ENCODE peak calls at places on chromosomes 2 and 18, in ten cellular contexts. H is thyroid gland; R is MM.1S; L is neural progenitor cell; N is effector memory CD4-positive, alpha-beta T cell; D is heart left ventricle; C is SK-N-SH; S is CD4-positive, alpha-beta memory T cell; G is A549; B is neuronal stem cell. M is an unnamed sample.

GRCh38 chr2:8472545-8473361 is 209.1 kb upstream of the ID2 start:
- DNase-seq in G (no peak), H (no peak), B (no peak), C (no peak), L (no peak), D (no peak), R (no peak), S (no peak), N (no peak), M (no peak)

GRCh38 chr2:26998323-26998722 is 27.9 kb downstream of the MAPRE3 start:
- DNase-seq in L (no peak), D (no peak), R (no peak), N (no peak), B (no peak), S (no peak), G (no peak), H (no peak), C (no peak), M (no peak)

GRCh38 chr2:204982303-204982702 is 437.0 kb downstream of the PARD3B start:
- DNase-seq in N (no peak), S (no peak), G (no peak), R (no peak), C (no peak), H (no peak), L (peak), D (no peak), B (no peak), M (peak)

GRCh38 chr2:195092341-195092740 is 564.7 kb upstream of the SLC39A10 start:
- DNase-seq in L (peak), D (no peak), N (no peak), S (no peak), H (no peak), B (peak), G (no peak), R (no peak), C (no peak), M (no peak)

GRCh38 chr2:192813341-192813740 is 618.6 kb upstream of the TMEFF2 start:
- DNase-seq in N (no peak), C (no peak), B (no peak), R (no peak), H (no peak), D (no peak), G (no peak), S (no peak), L (no peak), M (no peak)

GRCh38 chr18:79511671-79512301 is 116.1 kb downstream of the NFATC1 start:
- DNase-seq in D (peak), B (no peak), C (peak), S (no peak), L (peak), R (no peak), H (no peak), N (no peak), G (no peak), M (peak)

GRCh38 chr18:23922939-23923338 is 91.6 kb upstream of the TTC39C start:
- DNase-seq in D (no peak), B (no peak), L (no peak), R (no peak), G (no peak), N (no peak), H (no peak), S (no peak), C (no peak), M (no peak)

GRCh38 chr2:56580242-56580641 is 396.5 kb downstream of the CCDC85A start:
- DNase-seq in H (no peak), S (no peak), N (no peak), R (no peak), L (no peak), G (no peak), C (no peak), B (no peak), D (no peak), M (no peak)

GRCh38 chr18:58025733-58026132 is 18.3 kb upstream of the NEDD4L start:
- DNase-seq in D (no peak), R (no peak), G (no peak), B (no peak), S (no peak), N (no peak), H (no peak), C (no peak), L (no peak), M (no peak)

GRCh38 chr2:71742953-71743601 is 289.7 kb downstream of the DYSF start:
- DNase-seq in D (peak), N (no peak), C (no peak), H (peak), L (no peak), R (no peak), S (no peak), G (peak), B (no peak), M (peak)

GRCh38 chr2:119231975-119232665 is 8.5 kb downstream of the STEAP3 start:
- DNase-seq in G (no peak), C (no peak), N (no peak), S (no peak), L (no peak), R (no peak), B (no peak), H (no peak), D (no peak), M (no peak)

GRCh38 chr2:156792242-156792840 is 356.2 kb downstream of the GPD2 start:
- DNase-seq in C (no peak), L (no peak), N (no peak), S (no peak), B (no peak), H (no peak), R (no peak), D (no peak), G (no peak), M (no peak)

GRCh38 chr2:23900927-23901322 is 26.0 kb downstream of the ATAD2B start:
- DNase-seq in B (no peak), R (no peak), L (no peak), C (no peak), G (no peak), N (no peak), D (no peak), H (no peak), S (no peak), M (no peak)

GRCh38 chr2:5991305-5991968 is 299.3 kb downstream of the SOX11 start:
- DNase-seq in N (no peak), R (no peak), C (no peak), B (no peak), L (peak), G (no peak), S (no peak), D (no peak), H (peak), M (peak)

GRCh38 chr2:235263205-235264120 is 230.4 kb upstream of the AGAP1 start:
- DNase-seq in C (peak), D (peak), N (no peak), H (peak), L (peak), G (peak), B (no peak), S (no peak), R (no peak), M (peak)

GRCh38 chr2:235264121-235264493 is 229.7 kb upstream of the AGAP1 start:
- DNase-seq in S (no peak), G (peak), N (no peak), B (no peak), C (no peak), D (no peak), L (no peak), R (no peak), H (no peak), M (no peak)

GRCh38 chr2:235265348-235265965 is 228.4 kb upstream of the AGAP1 start:
- DNase-seq in C (peak), L (no peak), B (no peak), D (no peak), G (no peak), H (no peak), S (no peak), N (no peak), R (no peak), M (no peak)

GRCh38 chr2:235264512-235264911 is 229.3 kb upstream of the AGAP1 start:
- DNase-seq in S (no peak), D (no peak), C (peak), R (no peak), N (no peak), G (no peak), H (peak), L (no peak), B (no peak), M (no peak)

GRCh38 chr2:235262750-235263149 is 231.1 kb upstream of the AGAP1 start:
- DNase-seq in C (no peak), H (no peak), B (no peak), G (no peak), S (no peak), L (no peak), N (no peak), D (no peak), R (no peak), M (no peak)
- H3K27ac ChIP-seq in C (no peak), H (no peak), B (no peak), G (peak), S (no peak), L (no peak), N (no peak), D (peak), R (no peak), M (peak)

GRCh38 chr2:169571571-169571970 is 2.1 kb downstream of the FASTKD1 start:
- DNase-seq in L (no peak), N (no peak), R (peak), C (no peak), G (no peak), B (no peak), H (no peak), S (no peak), D (no peak), M (no peak)

GRCh38 chr2:169572821-169573159 is 875 bp downstream of the FASTKD1 start:
- DNase-seq in L (no peak), B (no peak), D (no peak), H (no peak), G (no peak), N (no peak), R (no peak), C (no peak), S (no peak), M (no peak)

GRCh38 chr2:169573974-169574299 is 272 bp upstream of the FASTKD1 start:
- DNase-seq in S (no peak), C (no peak), B (no peak), R (no peak), H (no peak), N (no peak), L (no peak), D (no peak), G (no peak), M (no peak)

GRCh38 chr2:169572189-169572588 is 1.5 kb downstream of the FASTKD1 start:
- DNase-seq in G (no peak), B (no peak), N (no peak), L (no peak), R (no peak), S (no peak), H (no peak), D (no peak), C (no peak), M (no peak)

GRCh38 chr2:169573160-169573973 is at the start of gene FASTKD1:
- DNase-seq in L (peak), H (peak), C (peak), R (peak), N (peak), B (peak), D (peak), S (peak), G (peak), M (peak)
- H3K27ac ChIP-seq in L (peak), H (peak), C (peak), R (peak), N (peak), B (no peak), D (peak), S (peak), G (peak), M (peak)

DNA sequence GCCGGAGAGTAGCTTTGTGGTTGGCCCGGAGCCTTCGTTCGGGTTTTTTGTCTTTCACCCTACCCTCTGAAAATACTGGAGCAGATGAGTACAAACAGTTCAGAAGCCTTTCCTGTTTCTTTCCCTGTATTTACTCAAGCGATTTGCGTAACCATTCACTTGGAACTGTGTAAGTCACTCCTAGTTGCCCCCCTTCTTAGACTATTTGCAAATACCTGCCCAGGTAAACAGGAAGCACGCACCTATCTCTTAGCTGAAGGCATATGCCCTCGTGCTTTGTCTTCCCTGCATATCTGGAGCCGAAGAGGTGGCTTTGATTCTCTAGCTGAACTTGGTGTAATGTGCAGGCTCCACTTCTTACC is 1.4 kb downstream of the KCNS3 start:
- DNase-seq in C (no peak), B (no peak), R (no peak), H (no peak), L (no peak), S (no peak), G (no peak), D (no peak), N (no peak), M (no peak)
- H3K27ac ChIP-seq in C (no peak), B (no peak), R (no peak), H (no peak), L (no peak), S (no peak), G (no peak), D (no peak), N (no peak), M (no peak)

DNA sequence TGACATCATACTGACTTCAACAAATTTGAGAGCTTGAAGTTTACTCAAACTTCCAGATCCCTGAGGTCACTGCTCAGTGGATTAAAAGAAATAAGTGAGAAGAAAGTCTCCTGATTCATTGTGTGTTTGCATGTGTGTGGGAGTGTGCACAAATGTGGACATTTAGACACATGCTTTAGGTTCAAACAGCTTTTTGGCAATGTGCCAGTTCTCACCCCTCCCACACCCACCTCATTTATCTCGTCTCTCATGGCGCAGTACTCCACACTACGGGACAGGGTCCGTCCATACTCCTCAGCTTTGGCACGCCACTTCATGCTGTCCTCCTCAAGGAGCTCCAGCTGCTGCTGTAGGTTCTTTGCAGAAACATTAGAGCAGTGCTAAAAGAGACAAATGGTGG is 58.3 kb upstream of the TTN start:
- DNase-seq in C (peak), S (no peak), L (no peak), B (no peak), N (no peak), R (no peak), D (no peak), H (no peak), G (no peak), M (no peak)
- H3K27ac ChIP-seq in C (peak), S (no peak), L (no peak), B (no peak), N (no peak), R (no peak), D (peak), H (no peak), G (no peak), M (peak)

GRCh38 chr2:109170645-109171044 is 41.6 kb downstream of the SH3RF3 start:
- DNase-seq in N (no peak), L (no peak), S (no peak), D (no peak), B (no peak), C (no peak), G (no peak), H (no peak), R (no peak), M (no peak)

GRCh38 chr2:109172556-109173105 is 43.6 kb downstream of the SH3RF3 start:
- DNase-seq in N (no peak), L (no peak), B (no peak), S (no peak), D (no peak), H (no peak), R (no peak), C (no peak), G (no peak), M (no peak)

GRCh38 chr2:109174214-109174613 is 45.2 kb downstream of the SH3RF3 start:
- DNase-seq in B (no peak), N (no peak), L (no peak), C (no peak), S (no peak), R (no peak), G (no peak), D (no peak), H (no peak), M (no peak)

GRCh38 chr2:109173311-109174171 is 44.5 kb downstream of the SH3RF3 start:
- DNase-seq in N (no peak), H (peak), R (no peak), S (no peak), B (peak), L (peak), G (no peak), D (no peak), C (peak), M (peak)

GRCh38 chr2:109171444-109172334 is 42.7 kb downstream of the SH3RF3 start:
- DNase-seq in N (no peak), D (peak), R (no peak), S (no peak), C (peak), G (no peak), H (peak), B (no peak), L (no peak), M (peak)
- H3K27ac ChIP-seq in N (no peak), D (peak), R (no peak), S (no peak), C (peak), G (no peak), H (peak), B (no peak), L (no peak), M (peak)

GRCh38 chr2:217919204-217919603 is 83.6 kb downstream of the TNS1 start:
- DNase-seq in H (no peak), S (no peak), D (peak), C (no peak), N (no peak), L (no peak), B (no peak), R (no peak), G (no peak), M (peak)
- H3K27ac ChIP-seq in H (peak), S (no peak), D (peak), C (peak), N (no peak), L (no peak), B (no peak), R (no peak), G (peak), M (peak)

GRCh38 chr2:14257801-14258507 is 374.6 kb upstream of the LRATD1 start:
- DNase-seq in S (no peak), R (no peak), G (no peak), C (no peak), B (no peak), H (no peak), D (no peak), N (no peak), L (no peak), M (no peak)

GRCh38 chr2:14256890-14257289 is 375.6 kb upstream of the LRATD1 start:
- DNase-seq in L (peak), N (no peak), R (no peak), S (no peak), B (no peak), C (no peak), D (no peak), H (no peak), G (no peak), M (no peak)

DNA sequence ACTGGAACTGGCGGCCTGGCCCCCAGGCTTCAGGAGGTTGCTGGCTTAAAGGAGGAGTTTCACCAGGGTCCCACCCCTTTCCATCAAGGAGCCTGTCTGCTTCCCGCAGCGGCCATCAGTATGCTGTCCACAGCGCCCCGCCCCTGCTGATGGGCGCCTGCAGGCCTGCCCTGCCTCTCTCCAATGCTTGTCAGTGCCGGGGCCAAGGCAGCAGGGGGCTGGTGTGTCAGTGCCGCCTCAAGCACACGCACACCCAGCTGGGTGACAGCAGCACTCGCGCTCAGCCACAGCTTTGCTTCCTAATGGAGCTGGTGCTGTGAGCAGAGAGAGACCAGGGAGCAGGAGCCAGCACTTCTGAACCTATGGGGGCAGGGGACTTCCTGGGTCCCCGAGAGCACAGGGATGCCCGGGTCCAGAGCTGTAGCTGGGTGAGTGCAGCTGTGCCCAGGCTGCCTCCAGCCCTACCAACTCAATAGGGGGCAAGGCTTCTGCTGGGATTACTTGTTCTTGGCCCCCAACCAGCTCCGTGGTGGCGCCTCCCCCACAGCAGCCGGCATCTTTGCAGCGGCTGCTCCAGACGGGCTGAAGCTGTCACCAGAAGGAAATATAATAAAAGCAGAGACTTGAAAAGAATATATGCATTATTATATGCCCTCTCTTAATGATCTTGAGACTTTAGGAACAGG is 377.2 kb upstream of the LRATD1 start:
- DNase-seq in R (no peak), H (no peak), N (no peak), B (no peak), L (peak), D (no peak), G (no peak), C (peak), S (no peak), M (no peak)
- H3K27ac ChIP-seq in R (no peak), H (no peak), N (no peak), B (no peak), L (no peak), D (no peak), G (no peak), C (no peak), S (no peak), M (no peak)

GRCh38 chr2:159186462-159186861 is 100.0 kb downstream of the WDSUB1 start:
- DNase-seq in B (no peak), C (no peak), R (no peak), L (no peak), G (no peak), S (no peak), D (no peak), H (peak), N (no peak), M (no peak)

GRCh38 chr2:159185401-159186130 is 100.9 kb downstream of the WDSUB1 start:
- DNase-seq in N (no peak), D (no peak), B (no peak), L (peak), G (peak), S (no peak), R (peak), C (peak), H (peak), M (no peak)

GRCh38 chr2:159187095-159187494 is 99.4 kb downstream of the WDSUB1 start:
- DNase-seq in C (peak), B (no peak), H (no peak), N (no peak), S (no peak), R (no peak), G (no peak), L (no peak), D (no peak), M (no peak)

GRCh38 chr2:159192519-159192918 is 94.0 kb downstream of the WDSUB1 start:
- DNase-seq in R (no peak), N (no peak), H (no peak), B (no peak), L (no peak), S (no peak), G (no peak), D (no peak), C (no peak), M (no peak)

DNA sequence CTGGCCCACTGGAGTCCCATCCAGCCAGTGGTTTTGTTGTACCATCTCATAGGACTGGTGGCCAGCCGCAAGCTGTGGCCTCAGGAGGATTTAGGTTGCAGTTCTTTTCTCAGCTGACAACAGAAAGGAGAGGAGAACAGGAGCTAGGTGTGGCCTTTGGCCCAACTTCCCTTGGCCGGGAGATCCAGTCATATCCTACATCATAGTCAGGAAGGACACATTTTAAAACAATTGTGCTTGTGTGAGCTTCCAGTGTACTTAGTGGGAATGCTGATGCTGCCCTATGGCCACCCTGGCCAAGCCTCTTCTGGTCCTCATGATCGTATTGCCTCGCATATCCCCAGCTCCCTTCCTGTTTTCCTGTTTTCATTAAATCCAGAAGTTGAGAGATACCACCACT is 98.1 kb downstream of the WDSUB1 start:
- DNase-seq in G (no peak), C (no peak), B (no peak), D (no peak), L (no peak), S (no peak), R (no peak), N (no peak), H (no peak), M (no peak)
- H3K27ac ChIP-seq in G (no peak), C (no peak), B (no peak), D (peak), L (no peak), S (no peak), R (no peak), N (no peak), H (no peak), M (peak)

M was measured in right cardiac atrium.